ENCODE peak calls at places on chromosomes 5 and 9, in four cellular contexts. L, J, T and Z are unnamed samples.

GRCh38 chr5:66348387-66349125 is 204.5 kb downstream of the SREK1 start:
- DNase-seq in L (no peak), J (no peak), T (no peak), Z (no peak)

GRCh38 chr9:91849694-91850093 is 100.3 kb downstream of the ROR2 start:
- DNase-seq in L (no peak), J (no peak), T (no peak), Z (no peak)

GRCh38 chr5:159010611-159011497 is 88.9 kb downstream of the EBF1 start:
- DNase-seq in L (no peak), J (no peak), T (no peak), Z (no peak)

GRCh38 chr9:79673614-79674013 is 101.8 kb downstream of the TLE4 start:
- DNase-seq in L (no peak), J (no peak), T (no peak), Z (no peak)

GRCh38 chr5:68285857-68286611 is 70.5 kb downstream of the PIK3R1 start:
- DNase-seq in L (no peak), J (peak; percentile 44), T (no peak), Z (no peak)

GRCh38 chr5:93342563-93343061 is 238.4 kb downstream of the NR2F1-AS1 start:
- DNase-seq in L (peak; percentile 85), J (no peak), T (no peak), Z (no peak)

GRCh38 chr9:86034863-86035734 is 64.3 kb downstream of the GOLM1 start:
- DNase-seq in L (no peak), J (peak; percentile 29), T (no peak), Z (no peak)

GRCh38 chr5:173928871-173929574 is 40.9 kb downstream of the CPEB4 start:
- DNase-seq in L (no peak), J (no peak), T (no peak), Z (no peak)

GRCh38 chr9:26811106-26811505 is 81.5 kb downstream of the CAAP1 start:
- DNase-seq in L (no peak), J (no peak), T (no peak), Z (no peak)

GRCh38 chr9:76651114-76651697 is 113.0 kb upstream of the PCA3 start:
- DNase-seq in L (no peak), J (no peak), T (no peak), Z (no peak)

GRCh38 chr5:78295035-78295961 is 800 bp upstream of the AP3B1 start:
- DNase-seq in L (peak; percentile 60), J (peak; percentile 41), T (no peak), Z (peak; percentile 26)

GRCh38 chr9:122477826-122478225 is at the start of gene OR1J1:
- DNase-seq in L (no peak), J (no peak), T (no peak), Z (no peak)

GRCh38 chr9:134289241-134289875 is 36.9 kb upstream of the RXRA start:
- DNase-seq in L (no peak), J (no peak), T (no peak), Z (no peak)

GRCh38 chr5:142446131-142446959 is 121.5 kb upstream of the SPRY4 start:
- DNase-seq in L (no peak), J (peak; percentile 80), T (no peak), Z (no peak)

GRCh38 chr5:1315709-1316587 is 21.1 kb upstream of the TERT start:
- DNase-seq in L (peak; percentile 63), J (no peak), T (no peak), Z (peak; percentile 92)

GRCh38 chr9:121592265-121592664 is 59.2 kb upstream of the DAB2IP start:
- DNase-seq in L (no peak), J (no peak), T (no peak), Z (no peak)

GRCh38 chr9:74609671-74610416 is 112.7 kb downstream of the RORB start:
- DNase-seq in L (no peak), J (no peak), T (no peak), Z (no peak)

GRCh38 chr9:32251539-32251938 is 132.9 kb upstream of the ACO1 start:
- DNase-seq in L (peak; percentile 5), J (peak; percentile 24), T (no peak), Z (peak; percentile 17)

GRCh38 chr9:13113751-13114150 is 165.7 kb downstream of the MPDZ start:
- DNase-seq in L (no peak), J (no peak), T (no peak), Z (no peak)

GRCh38 chr5:17185776-17186175 is 31.7 kb upstream of the BASP1 start:
- DNase-seq in L (peak; percentile 21), J (no peak), T (peak; percentile 28), Z (no peak)

GRCh38 chr9:134917431-134918373 is at the start of gene FCN1:
- DNase-seq in L (no peak), J (no peak), T (no peak), Z (no peak)

GRCh38 chr5:16909464-16909863 is 26.6 kb downstream of the MYO10 start:
- DNase-seq in L (no peak), J (no peak), T (no peak), Z (no peak)

GRCh38 chr9:116895956-116896355 is 208.9 kb downstream of the TRIM32 start:
- DNase-seq in L (no peak), J (no peak), T (no peak), Z (no peak)

GRCh38 chr5:74579215-74579614 is 61.3 kb downstream of the ENC1 start:
- DNase-seq in L (no peak), J (no peak), T (no peak), Z (no peak)

GRCh38 chr5:168713051-168713450 is 133.9 kb upstream of the PANK3 start:
- DNase-seq in L (peak; percentile 63), J (no peak), T (no peak), Z (no peak)

GRCh38 chr9:93133641-93134017 is 422 bp downstream of the NINJ1 start:
- DNase-seq in L (peak; percentile 78), J (no peak), T (peak; percentile 68), Z (peak; percentile 39)

GRCh38 chr9:101429736-101430135 is 5.8 kb downstream of the ALDOB start:
- DNase-seq in L (no peak), J (no peak), T (no peak), Z (no peak)

GRCh38 chr9:70641631-70642030 is 227.2 kb upstream of the KLF9 start:
- DNase-seq in L (no peak), J (no peak), T (no peak), Z (no peak)

GRCh38 chr9:137029058-137029922 is 1.3 kb upstream of the ABCA2 start:
- DNase-seq in L (peak; percentile 74), J (no peak), T (peak; percentile 64), Z (peak; percentile 53)

GRCh38 chr5:145941677-145942130 is 5.3 kb downstream of the SH3RF2 start:
- DNase-seq in L (no peak), J (peak; percentile 39), T (no peak), Z (no peak)

GRCh38 chr9:129108083-129108804 is 2.3 kb downstream of the CRAT start:
- DNase-seq in L (no peak), J (no peak), T (no peak), Z (no peak)

GRCh38 chr5:102036927-102037326 is 259.2 kb downstream of the SLCO4C1 start:
- DNase-seq in L (peak; percentile 30), J (no peak), T (no peak), Z (no peak)

GRCh38 chr5:94618029-94618492 is 343 bp downstream of the KIAA0825 start:
- DNase-seq in L (peak; percentile 89), J (peak; percentile 36), T (peak; percentile 21), Z (peak; percentile 51)

GRCh38 chr9:34519321-34520020 is 3.3 kb downstream of the ENHO start:
- DNase-seq in L (no peak), J (no peak), T (no peak), Z (no peak)

GRCh38 chr9:14935917-14936316 is 25.7 kb upstream of the FREM1 start:
- DNase-seq in L (no peak), J (no peak), T (no peak), Z (no peak)

GRCh38 chr5:59897075-59897474 is 3.5 kb upstream of the PDE4D start:
- DNase-seq in L (no peak), J (no peak), T (no peak), Z (no peak)

GRCh38 chr5:59887274-59887673 is 6.3 kb downstream of the PDE4D start:
- DNase-seq in L (no peak), J (no peak), T (no peak), Z (no peak)

GRCh38 chr5:59893436-59894227 is at the start of gene PDE4D:
- DNase-seq in L (peak; percentile 40), J (no peak), T (no peak), Z (peak; percentile 54)

GRCh38 chr5:59893061-59893435 is 478 bp downstream of the PDE4D start:
- DNase-seq in L (no peak), J (no peak), T (no peak), Z (no peak)
- TF ChIP-seq CTCF in L (no peak), J (no peak), T (no peak), Z (no peak)

GRCh38 chr9:114397848-114398605 is 10.2 kb upstream of the AKNA start:
- DNase-seq in L (peak; percentile 98), J (peak; percentile 76), T (peak; percentile 98), Z (peak; percentile 97)
- TF ChIP-seq POLR2A in L (no peak), J (no peak), T (peak; percentile 80), Z (peak; percentile 77)

DNA sequence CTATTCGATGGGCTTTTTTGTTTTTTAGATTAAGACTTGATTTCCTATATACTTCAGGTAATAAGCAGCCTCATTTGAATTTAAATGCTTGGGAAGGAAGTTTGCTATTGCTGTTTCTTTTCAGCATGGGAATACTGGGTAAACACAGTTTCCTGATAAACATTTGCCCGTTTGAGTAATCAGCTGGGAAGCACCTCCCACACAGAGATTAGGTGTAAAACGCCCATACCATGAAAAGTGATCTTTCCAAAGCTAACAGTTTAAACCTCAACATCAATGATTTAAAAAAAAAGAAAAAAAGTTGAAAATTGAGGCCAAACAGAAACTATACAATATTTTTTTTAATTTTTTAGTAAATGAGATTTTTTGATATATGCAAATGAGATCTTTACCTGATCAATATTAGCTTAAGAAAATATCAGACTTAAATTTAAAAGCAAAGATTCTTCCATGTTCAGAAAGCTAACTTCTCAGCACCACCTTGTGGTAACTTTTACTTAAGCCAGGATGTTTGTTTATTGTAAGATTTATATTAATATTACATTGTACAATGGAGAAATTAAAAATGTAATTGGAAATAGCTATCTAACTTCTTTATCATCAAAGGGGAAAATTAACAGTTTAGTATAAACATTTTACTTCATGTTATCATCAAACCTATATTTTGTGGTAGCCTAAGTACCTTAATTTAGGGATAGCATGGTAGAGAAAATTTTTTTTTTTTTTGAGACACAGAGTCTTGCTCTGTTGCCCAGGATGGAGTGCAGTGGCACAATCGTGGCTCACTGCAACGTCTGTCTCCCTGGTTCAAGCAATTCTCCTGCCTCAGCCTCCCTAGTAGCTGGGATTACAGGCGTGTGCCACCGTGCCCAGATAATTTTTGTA is 39.8 kb downstream of the F2RL2 start:
- DNase-seq in L (no peak), J (peak; percentile 16), T (no peak), Z (no peak)
- TF ChIP-seq CTCF in L (no peak), J (peak; percentile 41), T (peak; percentile 17), Z (peak; percentile 64)

GRCh38 chr9:2642068-2642467 is 20.5 kb downstream of the VLDLR start:
- DNase-seq in L (no peak), J (no peak), T (no peak), Z (no peak)
- TF ChIP-seq POLR2A in L (no peak), J (no peak), T (no peak), Z (no peak)

DNA sequence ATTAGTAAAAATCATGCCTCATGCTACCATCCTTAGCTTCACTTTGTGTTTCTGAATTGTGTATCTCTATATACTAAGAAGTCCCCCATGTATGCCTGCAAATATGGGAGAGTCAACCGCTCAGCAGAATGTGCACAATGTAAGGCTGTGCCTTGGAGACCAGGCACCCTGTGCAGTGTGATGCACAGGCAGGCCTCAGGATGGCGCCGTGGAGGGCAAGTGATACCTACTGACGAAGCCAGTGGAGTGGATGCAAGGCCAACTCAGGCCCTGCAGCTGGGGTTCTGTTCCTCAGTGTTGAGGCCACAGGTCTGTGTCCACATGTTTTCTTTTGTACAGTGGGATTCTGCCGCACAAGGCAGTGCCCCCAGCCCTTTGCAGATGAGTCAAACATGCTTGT is 28.4 kb downstream of the SYK start:
- DNase-seq in L (no peak), J (no peak), T (no peak), Z (no peak)
- TF ChIP-seq CTCF in L (no peak), J (no peak), T (no peak), Z (no peak)

GRCh38 chr5:151238303-151238741 is 14.4 kb upstream of the CCDC69 start:
- DNase-seq in L (no peak), J (no peak), T (no peak), Z (no peak)
- TF ChIP-seq POLR2A in L (no peak), J (no peak), T (no peak), Z (no peak)